ENCODE peak calls at places on chromosomes 13 and 19, in five cellular contexts. F is activated T-helper 1 cell treated with anti-CD3 and anti-CD28 coated beads, Interleukin-12 subunit alpha, Interleukin-12 subunit beta, Interleukin-2, Interleukin-4 antibody, amounts not matched to agents 30 ng/mL and 10 ng/mL and 1 ng/mL, durations not matched to agents 14 hours and 24 hours and 36 hours; U is AG09309; T is AG09319; K is sciatic nerve. N is an unnamed sample.

GRCh38 chr19:14472202-14472961 is 2.8 kb downstream of the PTGER1 start:
- DNase-seq in K (peak), U (no peak), F (peak), T (no peak), N (peak)

GRCh38 chr13:21121616-21122015 is 54.7 kb downstream of the SKA3 start:
- DNase-seq in K (no peak), U (no peak), F (no peak), T (no peak), N (no peak)

GRCh38 chr13:44013666-44014291 is 134.1 kb downstream of the LACC1 start:
- DNase-seq in T (peak), F (no peak), K (no peak), U (peak), N (no peak)

GRCh38 chr19:33388817-33389573 is 15.5 kb downstream of the CEBPG start:
- DNase-seq in T (no peak), F (no peak), K (peak), U (no peak), N (peak)

GRCh38 chr19:32661318-32661717 is 13.7 kb downstream of the ANKRD27 start:
- DNase-seq in U (no peak), T (no peak), K (no peak), F (no peak), N (no peak)

GRCh38 chr13:46288570-46289259 is 77.0 kb downstream of the LRRC63 start:
- DNase-seq in U (no peak), T (no peak), F (no peak), K (no peak), N (no peak)

GRCh38 chr13:97901716-97902115 is 51.8 kb upstream of the IPO5 start:
- DNase-seq in U (no peak), T (no peak), K (no peak), F (no peak), N (no peak)

GRCh38 chr19:33819496-33819874 is 22.8 kb downstream of the KCTD15 start:
- DNase-seq in F (no peak), T (no peak), U (no peak), K (no peak), N (no peak)

GRCh38 chr19:54254195-54254906 is 2.7 kb downstream of the LILRB5 start:
- DNase-seq in F (no peak), K (no peak), T (no peak), U (no peak), N (no peak)

GRCh38 chr19:16608290-16608704 is 19.7 kb downstream of the MED26 start:
- DNase-seq in K (no peak), F (no peak), U (peak), T (peak), N (no peak)